ENCODE peak calls at places on chromosomes 4 and X, in six cellular contexts. G is aorta; A is upper lobe of right lung; Y is heart right ventricle; S is body of pancreas; M is CD8-positive, alpha-beta T cell. Q is an unnamed sample.

GRCh38 chr4:176259330-176260090 is 9.5 kb downstream of the ASB5 start:
- ATAC-seq in G (no peak), A (no peak), Y (no peak), S (no peak), M (no peak), Q (peak; percentile 34)

GRCh38 chrX:130212371-130212770 is 40.6 kb downstream of the RAB33A start:
- ATAC-seq in G (no peak), A (no peak), Y (no peak), S (no peak), M (no peak), Q (no peak)

GRCh38 chr4:156459584-156459983 is 505.9 kb upstream of the CTSO start:
- ATAC-seq in G (no peak), A (no peak), Y (no peak), S (no peak), M (no peak), Q (no peak)

GRCh38 chr4:147734496-147734895 is 2.6 kb downstream of the ARHGAP10 start:
- ATAC-seq in G (no peak), A (no peak), Y (no peak), S (no peak), M (no peak), Q (no peak)

GRCh38 chr4:151659631-151660030 is 101.2 kb downstream of the GATB start:
- ATAC-seq in G (peak; percentile 58), A (no peak), Y (no peak), S (peak; percentile 40), M (no peak), Q (peak; percentile 63)

GRCh38 chrX:130699618-130700017 is 203.4 kb downstream of the ENOX2 start:
- ATAC-seq in G (no peak), A (no peak), Y (no peak), S (no peak), M (no peak), Q (no peak)

GRCh38 chrX:102043380-102043779 is 82.1 kb upstream of the TCEAL2 start:
- ATAC-seq in G (no peak), A (no peak), Y (no peak), S (no peak), M (no peak), Q (no peak)

GRCh38 chr4:153245775-153246174 is 41.5 kb downstream of the TRIM2 start:
- ATAC-seq in G (no peak), A (no peak), Y (no peak), S (no peak), M (no peak), Q (no peak)

GRCh38 chr4:2570551-2571222 is 34.2 kb downstream of the FAM193A start:
- ATAC-seq in G (peak; percentile 70), A (peak; percentile 68), Y (peak; percentile 75), S (no peak), M (peak; percentile 100), Q (peak; percentile 73)

GRCh38 chr4:77015390-77015789 is 60.4 kb downstream of the CCNI start:
- ATAC-seq in G (no peak), A (no peak), Y (no peak), S (no peak), M (no peak), Q (no peak)

GRCh38 chr4:77009511-77010120 is 60.1 kb downstream of the SEPTIN11 start:
- ATAC-seq in G (no peak), A (peak; percentile 70), Y (no peak), S (no peak), M (no peak), Q (no peak)

GRCh38 chr4:77010841-77011354 is 61.3 kb downstream of the SEPTIN11 start:
- ATAC-seq in G (no peak), A (no peak), Y (no peak), S (no peak), M (no peak), Q (no peak)

GRCh38 chr4:77014256-77014655 is 61.5 kb downstream of the CCNI start:
- ATAC-seq in G (no peak), A (no peak), Y (no peak), S (no peak), M (no peak), Q (no peak)

GRCh38 chr4:77012726-77013125 is 63.1 kb downstream of the CCNI start:
- ATAC-seq in G (peak; percentile 54), A (peak; percentile 11), Y (peak; percentile 64), S (peak; percentile 38), M (no peak), Q (peak; percentile 36)
- H3K36me3 ChIP-seq in G (peaks cover 3% of the 10 kb centered on the region), A (peaks cover 22% of the 10 kb centered on the region), Y (peaks cover 6% of the 10 kb centered on the region), S (no peaks in the 10 kb centered on the region), M (no peaks in the 10 kb centered on the region), Q (peaks cover 16% of the 10 kb centered on the region)

DNA sequence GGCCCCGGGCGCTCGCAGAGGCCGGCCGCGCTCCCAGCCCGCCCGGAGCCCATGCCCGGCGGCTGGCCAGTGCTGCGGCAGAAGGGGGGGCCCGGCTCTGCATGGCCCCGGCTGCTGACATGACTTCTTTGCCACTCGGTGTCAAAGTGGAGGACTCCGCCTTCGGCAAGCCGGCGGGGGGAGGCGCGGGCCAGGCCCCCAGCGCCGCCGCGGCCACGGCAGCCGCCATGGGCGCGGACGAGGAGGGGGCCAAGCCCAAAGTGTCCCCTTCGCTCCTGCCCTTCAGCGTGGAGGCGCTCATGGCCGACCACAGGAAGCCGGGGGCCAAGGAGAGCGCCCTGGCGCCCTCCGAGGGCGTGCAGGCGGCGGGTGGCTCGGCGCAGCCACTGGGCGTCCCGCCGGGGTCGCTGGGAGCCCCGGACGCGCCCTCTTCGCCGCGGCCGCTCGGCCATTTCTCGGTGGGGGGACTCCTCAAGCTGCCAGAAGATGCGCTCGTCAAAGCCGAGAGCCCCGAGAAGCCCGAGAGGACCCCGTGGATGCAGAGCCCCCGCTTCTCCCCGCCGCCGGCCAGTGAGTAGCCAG is 425 bp downstream of the MSX1 start:
- ATAC-seq in G (peak; percentile 23), A (peak; percentile 12), Y (no peak), S (peak; percentile 15), M (peak; percentile 25), Q (peak; percentile 52)
- H3K27ac ChIP-seq in G (no peak overlapping the region), A (peak overlapping the region; percentile 42), Y (peak overlapping the region; percentile 88), S (peak overlapping the region; percentile 14), M (no peak overlapping the region), Q (peak overlapping the region; percentile 30)

DNA sequence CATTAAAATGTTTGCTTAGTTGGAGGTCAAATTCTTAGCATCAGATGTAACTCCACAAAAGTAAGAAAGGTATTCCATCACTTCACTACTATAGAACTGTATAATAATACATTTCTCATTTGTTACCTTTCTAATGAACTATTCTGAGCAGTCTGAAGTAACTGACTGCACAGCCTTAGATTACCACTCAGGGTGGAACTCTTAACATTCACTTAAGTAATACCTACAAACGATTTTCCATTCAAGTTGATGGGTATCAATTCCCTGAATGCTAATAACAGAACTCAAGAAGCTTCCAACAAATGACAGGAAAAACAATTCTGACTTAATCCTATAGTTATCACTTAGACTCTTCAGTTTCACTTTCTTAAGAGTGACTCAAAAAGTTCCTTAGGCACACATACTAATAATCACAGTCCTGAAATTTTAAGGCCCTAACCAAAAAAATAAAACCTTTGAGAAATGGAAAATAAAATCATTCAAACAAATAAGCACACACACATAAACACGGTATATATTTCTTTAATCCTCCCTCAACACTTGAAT is 20.9 kb downstream of the HNRNPD start:
- ATAC-seq in G (no peak), A (no peak), Y (no peak), S (no peak), M (no peak), Q (no peak)
- H3K36me3 ChIP-seq in G (no peaks in the 10 kb centered on the region), A (peaks cover 97% of the 10 kb centered on the region), Y (peaks cover 38% of the 10 kb centered on the region), S (no peaks in the 10 kb centered on the region), M (peaks cover 24% of the 10 kb centered on the region), Q (peaks cover 11% of the 10 kb centered on the region)

GRCh38 chrX:153469811-153470410 is 465 bp downstream of the HAUS7 start:
- ATAC-seq in G (peak; percentile 9), A (peak; percentile 37), Y (peak; percentile 21), S (peak; percentile 22), M (peak; percentile 24), Q (peak; percentile 16)
- H3K27ac ChIP-seq in G (no peak overlapping the region), A (peak overlapping the region; percentile 78), Y (peak overlapping the region; percentile 65), S (peak overlapping the region; percentile 1), M (peak overlapping the region; percentile 66), Q (peak overlapping the region; percentile 76)

DNA sequence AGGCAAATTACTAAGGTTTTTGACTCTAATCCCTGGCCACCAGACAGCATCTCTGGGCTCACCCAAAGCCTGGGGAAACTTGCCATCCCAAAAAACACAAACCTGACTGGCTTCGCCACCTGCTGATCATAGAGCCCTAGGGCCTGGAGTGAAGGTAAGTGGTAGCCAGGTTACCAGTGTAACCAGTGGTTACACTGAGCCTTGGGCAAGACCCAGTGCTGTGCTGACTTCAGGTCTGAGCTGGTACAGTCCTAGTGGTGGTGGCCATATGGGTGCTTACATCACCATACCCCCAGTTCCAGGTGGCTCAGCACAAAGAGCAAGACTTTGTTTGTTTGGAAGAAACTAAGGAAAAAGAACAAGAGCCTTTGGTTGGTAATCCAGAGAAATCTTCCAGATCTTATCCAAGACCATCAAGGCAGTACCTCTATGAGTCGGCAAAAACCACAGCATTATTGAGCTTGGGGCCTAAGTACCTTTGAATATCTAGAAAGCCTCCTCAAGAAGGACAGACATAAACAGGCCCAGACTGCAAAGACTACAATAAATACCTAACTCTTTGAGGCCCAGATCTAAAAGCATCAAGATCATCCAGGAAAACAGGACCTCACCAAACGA is 13.7 kb downstream of the MED14 start:
- ATAC-seq in G (no peak), A (no peak), Y (no peak), S (no peak), M (no peak), Q (no peak)
- H3K36me3 ChIP-seq in G (no peaks in the 10 kb centered on the region), A (no peaks in the 10 kb centered on the region), Y (no peaks in the 10 kb centered on the region), S (no peaks in the 10 kb centered on the region), M (no peaks in the 10 kb centered on the region), Q (peaks cover 17% of the 10 kb centered on the region)

GRCh38 chr4:17169699-17170098 is 271.3 kb upstream of the LDB2 start:
- ATAC-seq in G (no peak), A (no peak), Y (no peak), S (no peak), M (no peak), Q (no peak)
- H3K27ac ChIP-seq in G (no peak overlapping the region), A (no peak overlapping the region), Y (no peak overlapping the region), S (no peak overlapping the region), M (no peak overlapping the region), Q (no peak overlapping the region)

GRCh38 chr4:177332119-177332518 is 22.4 kb downstream of the NEIL3 start:
- ATAC-seq in G (no peak), A (no peak), Y (no peak), S (no peak), M (no peak), Q (no peak)
- H3K36me3 ChIP-seq in G (peaks cover 2% of the 10 kb centered on the region), A (no peaks in the 10 kb centered on the region), Y (no peaks in the 10 kb centered on the region), S (no peaks in the 10 kb centered on the region), M (no peaks in the 10 kb centered on the region), Q (no peaks in the 10 kb centered on the region)

GRCh38 chr4:7826176-7826908 is 113.3 kb downstream of the AFAP1 start:
- ATAC-seq in G (no peak), A (no peak), Y (no peak), S (no peak), M (no peak), Q (no peak)
- H3K27ac ChIP-seq in G (no peak overlapping the region), A (no peak overlapping the region), Y (no peak overlapping the region), S (no peak overlapping the region), M (no peak overlapping the region), Q (peak overlapping the region; percentile 5)

GRCh38 chrX:139784788-139785187 is 76.8 kb upstream of the MCF2 start:
- ATAC-seq in G (no peak), A (no peak), Y (no peak), S (no peak), M (no peak), Q (no peak)

GRCh38 chrX:139787601-139788000 is 79.6 kb upstream of the MCF2 start:
- ATAC-seq in G (no peak), A (no peak), Y (no peak), S (no peak), M (no peak), Q (no peak)

DNA sequence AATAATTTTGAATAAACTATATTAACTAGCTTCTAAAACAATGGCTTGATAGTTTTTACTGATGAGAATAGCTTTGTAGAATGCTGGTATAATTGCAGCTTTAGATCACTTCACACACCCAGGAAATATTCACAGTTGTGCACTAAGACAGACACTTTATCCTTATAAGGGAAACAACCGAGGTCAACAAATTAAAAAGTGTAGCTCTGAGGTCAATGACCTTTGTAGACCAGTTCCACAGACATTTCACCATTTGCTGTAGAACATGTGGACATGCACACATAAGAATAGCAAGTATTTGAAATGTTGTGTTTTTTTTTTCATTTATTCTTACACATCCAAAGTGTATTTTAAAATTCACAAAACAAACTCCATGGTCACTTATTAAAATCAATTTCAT is 76.0 kb upstream of the MCF2 start:
- ATAC-seq in G (no peak), A (no peak), Y (no peak), S (no peak), M (no peak), Q (no peak)
- H3K36me3 ChIP-seq in G (no peaks in the 10 kb centered on the region), A (peaks cover 11% of the 10 kb centered on the region), Y (no peaks in the 10 kb centered on the region), S (no peaks in the 10 kb centered on the region), M (no peaks in the 10 kb centered on the region), Q (no peaks in the 10 kb centered on the region)

Q was measured in gastroesophageal sphincter.